ENCODE peak calls at places on chromosome 10, in nine cellular contexts. X is spleen, L is endodermal cell, R is bronchial epithelial cell, E is fibroblast of villous mesenchyme, P is esophagus muscularis mucosa, M is nephron progenitor cell, W is GM20000, G is heart left ventricle. B is an unnamed sample.

GRCh38 chr10:132774905-132775863 is 10.8 kb downstream of the NKX6-2 start:
- DNase-seq in X (no peak), L (peak), R (no peak), E (peak), P (no peak), M (no peak), W (no peak), G (no peak), B (no peak)

GRCh38 chr10:100829103-100829870 is 83.5 kb upstream of the SLF2 start:
- DNase-seq in X (no peak), L (peak), R (no peak), E (no peak), P (no peak), M (peak), W (peak), G (no peak), B (no peak)

GRCh38 chr10:84590794-84591193 is 262.4 kb downstream of the CCSER2 start:
- DNase-seq in X (peak), L (no peak), R (no peak), E (no peak), P (no peak), M (no peak), W (no peak), G (peak), B (no peak)

GRCh38 chr10:78914502-78915330 is 154.1 kb upstream of the ZMIZ1 start:
- DNase-seq in X (peak), L (no peak), R (no peak), E (no peak), P (no peak), M (no peak), W (no peak), G (no peak), B (peak)

GRCh38 chr10:17742918-17743317 is 9.1 kb upstream of the TMEM236 start:
- DNase-seq in X (no peak), L (peak), R (peak), E (peak), P (peak), M (peak), W (peak), G (peak), B (no peak)

GRCh38 chr10:21572578-21572977 is 38.5 kb downstream of the MLLT10 start:
- DNase-seq in X (no peak), L (no peak), R (no peak), E (peak), P (no peak), M (no peak), W (no peak), G (no peak), B (no peak)

GRCh38 chr10:124589491-124590006 is 127.9 kb downstream of the LHPP start:
- DNase-seq in X (peak), L (no peak), R (peak), E (no peak), P (no peak), M (no peak), W (no peak), G (peak), B (peak)

GRCh38 chr10:69801094-69801433 is 642 bp upstream of the COL13A1 start:
- DNase-seq in X (no peak), L (peak), R (peak), E (peak), P (no peak), M (peak), W (peak), G (peak), B (no peak)

GRCh38 chr10:49419005-49419404 is 23.1 kb upstream of the DRGX start:
- DNase-seq in X (no peak), L (peak), R (peak), E (no peak), P (no peak), M (no peak), W (no peak), G (no peak), B (no peak)

GRCh38 chr10:7370511-7370910 is 40.3 kb downstream of the SFMBT2 start:
- DNase-seq in X (no peak), L (no peak), R (no peak), E (no peak), P (no peak), M (no peak), W (no peak), G (no peak), B (no peak)

GRCh38 chr10:74453151-74453550 is 302.1 kb downstream of the ADK start:
- DNase-seq in X (no peak), L (no peak), R (no peak), E (no peak), P (no peak), M (no peak), W (no peak), G (no peak), B (no peak)

GRCh38 chr10:80532571-80532970 is 5.1 kb upstream of the SH2D4B start:
- DNase-seq in X (peak), L (peak), R (no peak), E (no peak), P (no peak), M (no peak), W (no peak), G (no peak), B (peak)

GRCh38 chr10:73879296-73880173 is 5.2 kb upstream of the CAMK2G start:
- DNase-seq in X (peak), L (peak), R (peak), E (peak), P (peak), M (peak), W (peak), G (peak), B (no peak)

GRCh38 chr10:77456414-77456813 is 181.2 kb downstream of the KCNMA1 start:
- DNase-seq in X (no peak), L (no peak), R (no peak), E (no peak), P (no peak), M (no peak), W (no peak), G (no peak), B (no peak)

GRCh38 chr10:124975977-124976514 is 34.1 kb downstream of the ZRANB1 start:
- DNase-seq in X (no peak), L (no peak), R (no peak), E (no peak), P (no peak), M (no peak), W (no peak), G (no peak), B (no peak)

GRCh38 chr10:7458554-7458953 is 47.7 kb upstream of the SFMBT2 start:
- DNase-seq in X (no peak), L (no peak), R (peak), E (peak), P (no peak), M (no peak), W (no peak), G (no peak), B (no peak)

GRCh38 chr10:103814104-103814503 is 41.3 kb downstream of the SH3PXD2A start:
- DNase-seq in X (peak), L (no peak), R (no peak), E (no peak), P (no peak), M (no peak), W (no peak), G (no peak), B (no peak)

GRCh38 chr10:80453715-80454525 is at the start of gene TSPAN14:
- DNase-seq in X (peak), L (peak), R (peak), E (peak), P (peak), M (peak), W (peak), G (peak), B (no peak)

GRCh38 chr10:100747826-100748231 is 2.4 kb downstream of the PAX2 start:
- DNase-seq in X (no peak), L (peak), R (no peak), E (no peak), P (no peak), M (peak), W (no peak), G (no peak), B (no peak)

GRCh38 chr10:66627156-66627555 is 298.7 kb upstream of the LRRTM3 start:
- DNase-seq in X (no peak), L (peak), R (peak), E (no peak), P (no peak), M (no peak), W (no peak), G (no peak), B (no peak)

DNA sequence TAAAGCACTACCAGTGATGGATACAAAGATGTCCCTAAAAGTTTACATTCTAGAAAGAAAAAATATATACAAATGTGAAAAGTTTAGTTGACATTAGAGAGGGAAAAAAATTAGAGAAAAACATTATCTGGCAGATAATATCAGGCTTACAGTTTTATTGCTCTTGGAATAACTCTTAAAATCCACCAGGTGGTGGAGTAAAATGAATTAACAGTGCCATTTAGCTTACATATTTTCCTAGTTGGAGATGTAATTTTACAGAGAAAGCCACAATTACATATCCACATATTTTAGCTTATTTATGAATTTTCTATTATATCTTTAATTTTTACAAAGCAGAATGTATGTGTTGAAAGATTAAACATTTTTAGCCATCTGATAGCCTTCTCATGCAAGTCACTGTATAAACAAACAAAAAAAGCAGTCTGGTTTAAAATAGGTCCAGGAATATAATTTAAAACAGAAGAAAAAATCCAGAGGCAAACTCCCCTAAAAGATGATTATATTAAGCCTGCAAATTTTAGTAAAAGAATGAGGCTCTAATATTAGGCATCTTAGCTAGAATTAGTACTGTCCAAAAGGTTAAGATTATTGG is 6.5 kb downstream of the CABCOCO1 start:
- DNase-seq in X (no peak), L (no peak), R (no peak), E (peak), P (no peak), M (no peak), W (no peak), G (no peak), B (no peak)
- TF ChIP-seq CTCF in X (no peak), L (peak), R (no peak), E (no peak), P (no peak), M (no peak), W (no peak), G (no peak), B (peak)

DNA sequence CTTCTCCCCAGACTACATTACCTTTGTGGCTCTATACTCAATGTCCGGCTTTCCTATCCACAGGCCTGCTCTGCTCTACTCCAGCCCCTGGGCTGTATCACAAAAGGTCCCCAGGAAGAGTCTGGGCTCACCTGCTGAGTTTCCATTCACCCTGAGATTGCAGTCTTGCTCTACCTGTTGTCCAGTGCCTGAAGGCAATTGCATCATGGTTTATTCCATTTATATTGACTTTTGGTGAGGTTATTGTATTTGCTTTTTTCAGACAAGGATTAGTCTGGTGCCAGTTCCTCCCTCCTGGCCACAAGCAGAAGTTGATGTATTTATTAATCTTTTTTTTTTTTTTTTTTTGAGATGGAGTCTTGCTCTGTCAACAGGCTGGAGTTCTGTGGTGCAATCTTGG is 273.1 kb downstream of the XPNPEP1 start:
- DNase-seq in X (no peak), L (no peak), R (no peak), E (no peak), P (no peak), M (no peak), W (no peak), G (no peak), B (no peak)
- TF ChIP-seq CTCF in X (no peak), L (no peak), R (no peak), E (no peak), P (no peak), M (no peak), W (no peak), G (no peak), B (no peak)

GRCh38 chr10:3010327-3010726 is 57.0 kb upstream of the PFKP start:
- DNase-seq in X (no peak), L (peak), R (no peak), E (no peak), P (no peak), M (no peak), W (no peak), G (no peak), B (no peak)
- TF ChIP-seq CTCF in X (no peak), L (peak), R (no peak), E (no peak), P (no peak), M (no peak), W (no peak), G (no peak), B (no peak)

GRCh38 chr10:121661451-121661851 is 63.2 kb upstream of the FGFR2 start:
- DNase-seq in X (no peak), L (no peak), R (no peak), E (no peak), P (no peak), M (no peak), W (no peak), G (no peak), B (no peak)

GRCh38 chr10:121665809-121666208 is 67.6 kb upstream of the FGFR2 start:
- DNase-seq in X (no peak), L (no peak), R (no peak), E (no peak), P (no peak), M (no peak), W (no peak), G (no peak), B (no peak)

GRCh38 chr10:121664671-121665070 is 66.4 kb upstream of the FGFR2 start:
- DNase-seq in X (no peak), L (no peak), R (peak), E (no peak), P (no peak), M (no peak), W (no peak), G (no peak), B (no peak)

GRCh38 chr10:121662531-121662930 is 64.3 kb upstream of the FGFR2 start:
- DNase-seq in X (no peak), L (no peak), R (no peak), E (no peak), P (no peak), M (no peak), W (no peak), G (no peak), B (no peak)

DNA sequence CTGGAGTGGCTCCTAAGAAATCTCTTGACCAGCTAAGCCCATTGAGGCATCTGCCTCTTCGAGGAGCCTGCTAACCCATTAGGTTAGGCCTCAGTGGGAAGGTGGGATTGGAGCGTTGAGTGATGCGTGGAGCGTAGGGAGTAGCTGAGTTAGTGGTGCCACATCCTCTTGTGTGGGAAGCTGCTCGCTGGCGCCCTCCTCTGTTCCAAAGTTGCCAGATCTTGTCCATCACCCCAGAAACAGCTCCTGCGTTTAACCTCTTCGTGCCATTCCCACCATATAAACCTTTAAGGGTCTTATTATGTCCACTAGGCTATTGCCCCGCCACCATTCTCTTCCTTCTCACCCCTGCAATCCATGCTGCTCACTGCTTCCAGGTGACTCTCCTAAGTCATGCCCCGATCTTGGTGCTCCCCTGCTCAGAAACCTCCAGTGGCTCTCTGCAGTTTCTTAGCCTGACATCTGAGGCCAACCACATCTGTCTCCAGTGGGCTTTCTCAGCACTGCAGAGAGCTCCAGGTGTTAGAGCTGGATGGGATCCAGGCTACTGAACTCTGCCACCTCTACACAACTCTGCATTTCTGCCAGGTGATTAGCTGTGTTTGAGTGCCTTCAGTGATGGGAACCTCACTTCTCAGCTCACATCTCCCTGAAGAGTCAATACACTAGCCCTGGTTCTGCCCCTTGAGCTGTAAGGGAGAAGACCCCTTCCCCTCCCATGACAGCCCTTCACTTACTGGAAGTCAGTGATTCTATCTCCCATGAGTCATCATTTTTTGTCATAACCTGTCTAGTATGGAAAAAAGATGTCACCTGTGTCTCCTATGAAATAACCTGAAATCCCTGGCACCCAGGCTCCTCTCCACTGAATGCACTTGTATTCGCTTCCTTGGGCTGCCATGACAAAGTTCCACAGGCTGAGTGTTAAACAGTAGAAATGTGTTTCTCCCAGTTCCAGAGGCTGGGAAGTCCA is 65.0 kb upstream of the FGFR2 start:
- DNase-seq in X (no peak), L (peak), R (peak), E (no peak), P (no peak), M (peak), W (peak), G (no peak), B (no peak)
- TF ChIP-seq CTCF in X (no peak), L (peak), R (peak), E (peak), P (no peak), M (peak), W (no peak), G (no peak), B (peak)

DNA sequence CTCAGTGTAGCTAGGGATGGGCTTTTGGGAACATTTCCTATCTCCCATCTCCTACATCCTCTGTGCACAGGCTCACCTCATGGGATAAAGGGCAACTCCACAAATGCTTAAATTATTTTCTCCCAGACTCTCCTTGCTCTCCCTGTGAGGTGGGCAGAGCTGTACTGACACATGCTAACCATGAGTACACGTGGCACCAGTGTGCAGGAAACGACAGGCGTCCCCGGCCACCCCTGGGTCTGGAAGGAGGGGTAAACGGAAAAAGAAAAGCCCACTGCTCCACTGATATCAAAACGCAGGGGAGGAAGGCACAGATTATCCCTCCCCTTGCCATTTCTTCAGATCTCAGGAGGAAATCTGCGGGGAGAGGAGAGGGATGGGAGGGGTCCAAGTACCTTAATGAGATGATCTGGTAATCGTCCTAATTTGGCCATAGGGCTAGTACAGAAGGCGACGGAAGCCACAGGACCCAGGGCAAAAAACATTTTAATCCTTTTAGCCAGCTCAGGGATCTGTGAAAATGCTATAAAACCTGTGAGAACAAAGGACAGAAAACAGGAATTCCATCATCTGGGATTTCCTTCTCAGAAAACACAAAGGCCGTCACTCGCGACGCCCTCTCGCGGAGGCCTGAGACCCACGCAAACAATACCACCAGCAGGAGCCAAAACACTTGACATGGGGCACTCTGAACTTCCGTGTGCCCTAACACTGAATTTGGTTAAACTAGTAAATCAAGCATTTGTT is 17.8 kb upstream of the CH25H start:
- DNase-seq in X (no peak), L (peak), R (no peak), E (peak), P (peak), M (no peak), W (no peak), G (peak), B (no peak)
- TF ChIP-seq CTCF in X (peak), L (peak), R (peak), E (peak), P (no peak), M (no peak), W (no peak), G (peak), B (no peak)

DNA sequence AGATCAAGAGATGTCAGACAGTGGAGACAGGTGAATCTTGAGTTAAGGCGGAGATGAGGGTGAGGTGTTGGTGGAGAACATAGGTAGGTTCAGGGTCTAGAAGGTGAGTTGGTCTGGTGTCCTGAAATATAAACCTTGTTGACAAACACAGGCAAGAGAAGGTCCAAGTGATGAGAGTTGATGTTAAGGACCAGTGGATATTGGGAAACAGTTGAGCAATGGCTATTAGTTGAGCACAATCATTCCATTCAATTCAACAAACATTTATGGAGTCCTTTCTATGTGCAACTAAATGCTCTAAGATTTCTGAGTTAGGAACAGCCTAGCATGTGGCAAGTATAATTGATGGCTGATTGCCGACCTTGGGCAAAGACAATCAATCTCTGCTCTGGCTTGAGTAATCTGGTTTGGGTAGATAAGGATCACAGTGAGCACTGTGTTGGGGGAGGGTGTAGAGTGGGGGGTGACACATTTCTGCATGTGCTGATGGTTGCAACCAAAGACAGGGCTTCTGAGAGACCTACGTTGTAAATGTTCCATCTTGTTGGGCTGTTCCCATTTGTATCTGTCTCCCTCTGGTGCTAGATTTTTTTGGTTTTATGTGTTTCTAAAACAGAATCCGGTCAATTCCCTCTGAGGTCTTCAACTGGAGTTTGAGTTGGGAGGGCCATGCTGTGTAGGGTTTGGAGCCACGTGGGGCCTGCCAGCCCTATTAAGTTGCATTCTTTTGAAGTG is 201.1 kb downstream of the BAMBI start:
- DNase-seq in X (no peak), L (no peak), R (no peak), E (peak), P (peak), M (no peak), W (no peak), G (no peak), B (no peak)
- TF ChIP-seq CTCF in X (no peak), L (no peak), R (no peak), E (peak), P (no peak), M (no peak), W (no peak), G (no peak), B (no peak)

GRCh38 chr10:70829543-70829942 is 13.8 kb downstream of the SGPL1 start:
- DNase-seq in X (no peak), L (no peak), R (no peak), E (peak), P (no peak), M (no peak), W (no peak), G (no peak), B (no peak)
- TF ChIP-seq CTCF in X (no peak), L (no peak), R (no peak), E (no peak), P (no peak), M (no peak), W (no peak), G (no peak), B (no peak)

DNA sequence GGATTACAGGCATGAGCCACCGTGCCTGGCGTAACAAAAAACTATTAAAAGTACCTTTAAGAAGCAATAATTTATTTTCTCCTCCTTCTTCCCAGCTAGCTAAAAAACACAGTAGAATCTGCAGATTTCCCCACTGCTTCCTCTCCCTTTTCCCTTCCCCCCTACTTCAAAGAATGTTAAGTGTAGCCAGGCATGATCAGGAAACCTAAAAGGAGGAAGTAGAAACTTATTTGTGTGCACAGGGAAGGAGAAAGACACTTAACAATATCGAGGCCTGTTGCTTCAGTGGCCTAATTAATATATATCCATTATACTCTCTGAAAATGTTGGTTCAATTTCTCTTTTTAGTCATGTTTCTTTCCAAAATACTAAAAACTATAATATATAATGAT is 127.7 kb downstream of the NRBF2 start:
- DNase-seq in X (no peak), L (no peak), R (no peak), E (no peak), P (no peak), M (no peak), W (no peak), G (no peak), B (no peak)
- TF ChIP-seq CTCF in X (no peak), L (no peak), R (no peak), E (no peak), P (no peak), M (no peak), W (no peak), G (no peak), B (no peak)

B was measured in chondrocyte.